ENCODE peak calls at places on chromosomes 11 and 22, in eight cellular contexts. One of them, this sample, is unnamed.

GRCh38 chr11:75524576-75525432 is 937 bp downstream of the GDPD5 start:
- DNase-seq in HAP-1: peak
- DNase-seq in sigmoid colon: no peak
- DNase-seq in AG09309: no peak
- DNase-seq in CD8-positive, alpha-beta T cell: peak
- DNase-seq in cardiac fibroblast: peak
- DNase-seq in GM12865: no peak
- DNase-seq in HFF-Myc: no peak
- DNase-seq in this sample: no peak

GRCh38 chr11:59545179-59546020 is 34.1 kb downstream of the OR4D9 start:
- DNase-seq in HAP-1: no peak
- DNase-seq in GM12865: no peak
- DNase-seq in sigmoid colon: no peak
- DNase-seq in CD8-positive, alpha-beta T cell: no peak
- DNase-seq in HFF-Myc: peak
- DNase-seq in cardiac fibroblast: peak
- DNase-seq in AG09309: no peak
- DNase-seq in this sample: peak

GRCh38 chr11:123478352-123478986 is 48.4 kb downstream of the GRAMD1B start:
- DNase-seq in cardiac fibroblast: peak
- DNase-seq in AG09309: no peak
- DNase-seq in HFF-Myc: peak
- DNase-seq in CD8-positive, alpha-beta T cell: peak
- DNase-seq in HAP-1: peak
- DNase-seq in GM12865: peak
- DNase-seq in sigmoid colon: peak
- DNase-seq in this sample: peak

GRCh38 chr11:33724644-33725035 is 11.6 kb downstream of the CD59 start:
- DNase-seq in sigmoid colon: peak
- DNase-seq in GM12865: no peak
- DNase-seq in CD8-positive, alpha-beta T cell: no peak
- DNase-seq in HFF-Myc: no peak
- DNase-seq in HAP-1: no peak
- DNase-seq in AG09309: no peak
- DNase-seq in cardiac fibroblast: peak
- DNase-seq in this sample: peak

GRCh38 chr11:77154381-77155081 is 26.5 kb downstream of the MYO7A start:
- DNase-seq in HFF-Myc: no peak
- DNase-seq in GM12865: no peak
- DNase-seq in HAP-1: no peak
- DNase-seq in sigmoid colon: peak
- DNase-seq in AG09309: no peak
- DNase-seq in cardiac fibroblast: no peak
- DNase-seq in CD8-positive, alpha-beta T cell: no peak
- DNase-seq in this sample: no peak

GRCh38 chr11:61827573-61828378 is at the start of gene FADS2:
- DNase-seq in CD8-positive, alpha-beta T cell: peak
- DNase-seq in HAP-1: peak
- DNase-seq in AG09309: peak
- DNase-seq in GM12865: peak
- DNase-seq in sigmoid colon: peak
- DNase-seq in cardiac fibroblast: peak
- DNase-seq in HFF-Myc: peak
- DNase-seq in this sample: peak

GRCh38 chr11:74179234-74180126 is 8.4 kb downstream of the PPME1 start:
- DNase-seq in sigmoid colon: no peak
- DNase-seq in HFF-Myc: no peak
- DNase-seq in CD8-positive, alpha-beta T cell: no peak
- DNase-seq in HAP-1: no peak
- DNase-seq in AG09309: no peak
- DNase-seq in GM12865: no peak
- DNase-seq in cardiac fibroblast: peak
- DNase-seq in this sample: no peak

GRCh38 chr11:34205326-34206035 is 100.1 kb downstream of the NAT10 start:
- DNase-seq in cardiac fibroblast: no peak
- DNase-seq in CD8-positive, alpha-beta T cell: no peak
- DNase-seq in AG09309: no peak
- DNase-seq in HAP-1: no peak
- DNase-seq in HFF-Myc: no peak
- DNase-seq in sigmoid colon: no peak
- DNase-seq in GM12865: no peak
- DNase-seq in this sample: peak

GRCh38 chr22:39316440-39317083 is 2.9 kb downstream of the RPL3 start:
- DNase-seq in CD8-positive, alpha-beta T cell: peak
- DNase-seq in sigmoid colon: peak
- DNase-seq in AG09309: peak
- DNase-seq in GM12865: peak
- DNase-seq in HAP-1: peak
- DNase-seq in cardiac fibroblast: peak
- DNase-seq in HFF-Myc: no peak
- DNase-seq in this sample: peak

GRCh38 chr22:25563757-25564319 is 637 bp upstream of the GRK3 start:
- DNase-seq in CD8-positive, alpha-beta T cell: no peak
- DNase-seq in HFF-Myc: no peak
- DNase-seq in cardiac fibroblast: no peak
- DNase-seq in AG09309: no peak
- DNase-seq in HAP-1: peak
- DNase-seq in GM12865: peak
- DNase-seq in sigmoid colon: peak
- DNase-seq in this sample: no peak

DNA sequence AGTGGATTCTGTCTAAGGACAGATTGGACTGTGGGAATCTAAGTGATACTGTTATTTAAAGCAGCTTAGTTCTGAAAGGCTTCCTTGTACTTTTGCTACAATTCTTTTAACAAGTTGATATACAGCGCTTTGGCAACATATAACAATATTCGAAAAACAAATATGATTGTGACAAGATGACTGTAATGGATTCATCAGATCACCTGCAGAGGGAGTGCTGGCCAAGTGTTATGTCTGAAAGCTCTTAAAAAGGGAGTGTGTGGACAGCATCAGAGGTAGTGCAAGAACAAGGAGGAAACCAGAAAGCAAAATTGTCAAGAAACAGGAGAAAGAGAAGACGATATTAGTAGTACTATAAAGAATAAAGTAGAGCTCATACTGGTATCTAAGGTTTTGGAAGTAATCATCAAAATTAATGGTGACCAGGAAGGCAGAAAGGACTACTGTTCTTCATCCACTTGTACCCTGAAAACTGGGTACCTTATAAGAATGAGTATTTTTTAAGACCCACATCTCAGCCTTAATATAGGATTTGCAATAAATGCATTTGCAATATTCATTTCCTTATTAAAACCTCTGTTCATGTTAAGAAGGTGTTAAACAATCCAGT is 1112.0 kb upstream of the CCDC90B start:
- DNase-seq in CD8-positive, alpha-beta T cell: no peak
- DNase-seq in sigmoid colon: no peak
- DNase-seq in GM12865: peak
- DNase-seq in HFF-Myc: no peak
- DNase-seq in cardiac fibroblast: peak
- DNase-seq in AG09309: peak
- DNase-seq in HAP-1: peak
- DNase-seq in this sample: peak
- H3K4me3 ChIP-seq in CD8-positive, alpha-beta T cell: no peak
- H3K4me3 ChIP-seq in sigmoid colon: no peak
- H3K4me3 ChIP-seq in GM12865: no peak
- H3K4me3 ChIP-seq in HFF-Myc: no peak
- H3K4me3 ChIP-seq in cardiac fibroblast: no peak
- H3K4me3 ChIP-seq in AG09309: no peak
- H3K4me3 ChIP-seq in HAP-1: no peak
- H3K4me3 ChIP-seq in this sample: no peak

DNA sequence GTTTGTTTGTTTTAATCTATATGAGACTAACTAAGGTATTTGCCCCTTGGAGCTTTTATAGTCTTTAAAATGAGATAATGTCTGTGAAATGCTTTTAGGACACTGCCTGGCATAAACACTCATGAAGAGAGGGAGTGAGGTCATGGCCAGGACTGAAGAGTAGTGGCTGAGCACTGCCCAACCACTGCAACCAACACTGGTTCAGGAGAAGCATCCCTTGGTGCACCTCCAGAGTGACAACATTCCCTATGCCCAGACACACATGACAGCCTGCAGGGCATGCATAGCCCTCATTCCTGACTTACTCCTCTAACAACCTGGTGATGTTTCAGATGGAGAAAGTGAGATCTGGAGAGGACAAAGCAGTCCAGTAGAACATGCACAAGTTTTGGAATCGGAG is 36.1 kb downstream of the ME3 start:
- DNase-seq in GM12865: no peak
- DNase-seq in AG09309: no peak
- DNase-seq in CD8-positive, alpha-beta T cell: no peak
- DNase-seq in cardiac fibroblast: no peak
- DNase-seq in HAP-1: no peak
- DNase-seq in sigmoid colon: no peak
- DNase-seq in HFF-Myc: no peak
- DNase-seq in this sample: no peak
- H3K4me3 ChIP-seq in GM12865: no peak
- H3K4me3 ChIP-seq in AG09309: no peak
- H3K4me3 ChIP-seq in CD8-positive, alpha-beta T cell: no peak
- H3K4me3 ChIP-seq in cardiac fibroblast: no peak
- H3K4me3 ChIP-seq in HAP-1: no peak
- H3K4me3 ChIP-seq in sigmoid colon: no peak
- H3K4me3 ChIP-seq in HFF-Myc: no peak
- H3K4me3 ChIP-seq in this sample: no peak

DNA sequence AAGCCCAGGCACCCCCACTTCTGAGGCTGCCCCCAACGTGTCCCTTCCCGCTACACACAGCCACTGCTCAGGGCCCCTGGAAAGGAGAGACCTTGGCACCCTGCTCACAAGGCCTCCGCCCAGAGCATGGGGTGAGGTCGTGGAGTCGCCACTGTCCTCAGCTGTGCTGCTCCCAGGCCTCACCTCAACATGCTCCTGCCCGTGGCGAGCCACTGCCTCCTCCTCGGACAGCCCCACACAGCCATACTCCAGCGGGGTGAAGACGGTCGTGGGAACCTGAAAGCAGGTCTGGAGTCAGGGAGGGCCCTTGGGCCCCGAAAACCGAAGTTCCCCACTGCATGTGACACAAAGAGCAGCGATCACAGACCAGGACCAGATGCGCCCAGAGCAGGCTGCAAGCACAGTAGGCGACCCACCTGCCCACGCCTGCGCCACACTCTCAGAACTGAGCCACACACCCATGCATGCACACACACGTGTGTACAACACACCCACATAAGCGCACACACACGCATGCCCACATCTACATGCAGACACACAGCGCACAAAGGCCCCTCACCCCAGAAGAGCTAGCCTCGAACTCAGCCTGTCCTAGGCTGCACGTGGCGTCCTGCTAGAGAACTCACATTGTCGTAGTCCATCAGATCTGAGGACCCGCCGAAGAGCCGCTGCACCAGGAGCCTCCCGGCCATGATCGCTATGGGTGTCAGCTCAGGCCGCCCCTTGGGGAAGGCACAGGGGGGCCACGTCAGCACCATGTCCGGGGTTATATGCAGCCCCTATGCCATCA is 25.5 kb upstream of the GNB1L start:
- DNase-seq in AG09309: no peak
- DNase-seq in sigmoid colon: peak
- DNase-seq in CD8-positive, alpha-beta T cell: no peak
- DNase-seq in HAP-1: no peak
- DNase-seq in cardiac fibroblast: no peak
- DNase-seq in GM12865: no peak
- DNase-seq in HFF-Myc: no peak
- DNase-seq in this sample: no peak
- H3K4me3 ChIP-seq in AG09309: no peak
- H3K4me3 ChIP-seq in sigmoid colon: no peak
- H3K4me3 ChIP-seq in CD8-positive, alpha-beta T cell: no peak
- H3K4me3 ChIP-seq in HAP-1: peak
- H3K4me3 ChIP-seq in cardiac fibroblast: no peak
- H3K4me3 ChIP-seq in GM12865: no peak
- H3K4me3 ChIP-seq in HFF-Myc: peak
- H3K4me3 ChIP-seq in this sample: no peak

DNA sequence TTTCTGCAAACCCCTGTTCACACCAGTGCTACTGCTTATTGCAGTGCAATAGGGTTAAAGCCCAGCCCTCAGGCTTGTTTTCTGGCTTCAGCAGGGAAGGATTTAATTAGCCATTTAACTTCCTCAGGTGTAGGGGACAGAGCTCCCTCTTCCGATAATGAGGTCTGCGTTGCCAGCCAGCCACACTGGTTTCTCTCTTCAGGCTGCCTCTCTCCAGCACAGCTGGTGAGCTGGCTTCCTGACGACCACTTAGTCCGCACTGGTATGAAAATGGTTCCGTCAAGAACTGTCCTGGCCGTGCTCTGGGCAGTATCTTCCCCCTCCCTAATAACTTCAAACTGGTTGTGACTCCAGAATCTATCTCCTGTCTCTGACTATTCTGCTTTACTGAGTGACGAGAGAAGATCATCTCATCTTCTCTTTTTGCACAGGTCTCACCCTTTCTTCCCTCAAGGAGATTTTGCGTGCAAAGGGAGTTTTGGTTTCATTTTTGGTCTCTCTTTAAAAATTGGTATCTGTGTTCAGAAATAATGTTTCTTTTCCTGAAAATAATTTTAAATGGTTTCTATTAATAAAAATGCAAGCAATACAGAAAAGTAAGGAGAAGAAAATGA is 49.2 kb downstream of the CNTN5 start:
- DNase-seq in HAP-1: peak
- DNase-seq in cardiac fibroblast: peak
- DNase-seq in GM12865: peak
- DNase-seq in sigmoid colon: peak
- DNase-seq in HFF-Myc: no peak
- DNase-seq in AG09309: no peak
- DNase-seq in CD8-positive, alpha-beta T cell: no peak
- DNase-seq in this sample: no peak
- H3K4me3 ChIP-seq in HAP-1: no peak
- H3K4me3 ChIP-seq in cardiac fibroblast: peak
- H3K4me3 ChIP-seq in GM12865: peak
- H3K4me3 ChIP-seq in sigmoid colon: peak
- H3K4me3 ChIP-seq in HFF-Myc: no peak
- H3K4me3 ChIP-seq in AG09309: no peak
- H3K4me3 ChIP-seq in CD8-positive, alpha-beta T cell: peak
- H3K4me3 ChIP-seq in this sample: no peak

GRCh38 chr11:114167355-114168085 is 108.0 kb downstream of the ZBTB16 start:
- DNase-seq in cardiac fibroblast: no peak
- DNase-seq in GM12865: no peak
- DNase-seq in sigmoid colon: peak
- DNase-seq in HAP-1: no peak
- DNase-seq in HFF-Myc: no peak
- DNase-seq in AG09309: no peak
- DNase-seq in CD8-positive, alpha-beta T cell: no peak
- DNase-seq in this sample: no peak
- H3K4me3 ChIP-seq in cardiac fibroblast: no peak
- H3K4me3 ChIP-seq in GM12865: no peak
- H3K4me3 ChIP-seq in sigmoid colon: no peak
- H3K4me3 ChIP-seq in HAP-1: no peak
- H3K4me3 ChIP-seq in HFF-Myc: no peak
- H3K4me3 ChIP-seq in AG09309: no peak
- H3K4me3 ChIP-seq in CD8-positive, alpha-beta T cell: no peak
- H3K4me3 ChIP-seq in this sample: no peak